ENCODE peak calls at places on chromosome 1, in nine cellular contexts. K is uterus; V is CD4-positive, CD25-positive, alpha-beta regulatory T cell; M is AG09309; T is activated CD8-positive, alpha-beta memory T cell treated with anti-CD3 and anti-CD28 coated beads, Interleukin-2, amount 10 ng/mL, durations not matched to agents 7 days and 5 days; D is cardiac fibroblast; Q is NCI-H446 treated with DMSO at 0.1 percent for 48 hours; N is activated CD8-positive, alpha-beta T cell treated with anti-CD3 and anti-CD28 coated beads, Interleukin-2, amount 10 ng/mL, durations not matched to agents 7 days and 5 days; G is neural crest cell. C is an unnamed sample.

GRCh38 chr1:24195146-24195545 is 8.1 kb upstream of the IFNLR1 start:
- DNase-seq in K (no peak), V (no peak), M (no peak), T (no peak), D (no peak), Q (no peak), N (no peak), G (no peak), C (no peak)

GRCh38 chr1:222777977-222778376 is 36.9 kb upstream of the DISP1 start:
- DNase-seq in K (no peak), V (no peak), M (no peak), T (no peak), D (peak), Q (no peak), N (no peak), G (no peak), C (no peak)

GRCh38 chr1:14602131-14602530 is 3.6 kb downstream of the KAZN start:
- DNase-seq in K (peak), V (no peak), M (no peak), T (no peak), D (peak), Q (no peak), N (no peak), G (no peak), C (peak)

GRCh38 chr1:199295102-199295501 is 656.3 kb downstream of the PTPRC start:
- DNase-seq in K (no peak), V (no peak), M (no peak), T (no peak), D (no peak), Q (no peak), N (no peak), G (no peak), C (no peak)

GRCh38 chr1:9315411-9316079 is 22.9 kb downstream of the SPSB1 start:
- DNase-seq in K (no peak), V (no peak), M (peak), T (peak), D (peak), Q (no peak), N (peak), G (no peak), C (no peak)

GRCh38 chr1:31413405-31414005 is 492 bp downstream of the SERINC2 start:
- DNase-seq in K (peak), V (no peak), M (no peak), T (no peak), D (peak), Q (no peak), N (no peak), G (peak), C (peak)

GRCh38 chr1:237043846-237044636 is 2.1 kb downstream of the RYR2 start:
- DNase-seq in K (no peak), V (no peak), M (no peak), T (no peak), D (no peak), Q (no peak), N (no peak), G (no peak), C (no peak)

GRCh38 chr1:38114231-38114630 is 67.6 kb upstream of the POU3F1 start:
- DNase-seq in K (peak), V (no peak), M (peak), T (no peak), D (peak), Q (peak), N (no peak), G (no peak), C (no peak)

GRCh38 chr1:203628185-203628996 is 1.8 kb downstream of the ATP2B4 start:
- DNase-seq in K (peak), V (no peak), M (no peak), T (peak), D (peak), Q (no peak), N (no peak), G (peak), C (peak)

GRCh38 chr1:242004751-242005495 is 6.0 kb upstream of the MAP1LC3C start:
- DNase-seq in K (no peak), V (no peak), M (no peak), T (no peak), D (no peak), Q (no peak), N (no peak), G (no peak), C (no peak)

GRCh38 chr1:217563179-217563578 is 67.7 kb downstream of the GPATCH2 start:
- DNase-seq in K (no peak), V (no peak), M (no peak), T (no peak), D (no peak), Q (no peak), N (no peak), G (no peak), C (no peak)

GRCh38 chr1:55284856-55285255 is 69.7 kb upstream of the USP24 start:
- DNase-seq in K (peak), V (no peak), M (no peak), T (no peak), D (peak), Q (peak), N (no peak), G (no peak), C (no peak)

GRCh38 chr1:10196991-10197390 is 13.4 kb upstream of the KIF1B start:
- DNase-seq in K (peak), V (no peak), M (no peak), T (no peak), D (peak), Q (peak), N (no peak), G (no peak), C (no peak)

GRCh38 chr1:69551476-69552324 is 16.0 kb upstream of the LRRC7 start:
- DNase-seq in K (no peak), V (no peak), M (no peak), T (no peak), D (no peak), Q (no peak), N (no peak), G (no peak), C (no peak)

C was measured in upper lobe of left lung.